ENCODE peak calls at places on chromosomes 2 and 18, in eight cellular contexts. S is frontal cortex; L is GM04504; M is ureter; Q is stimulated activated CD8-positive, alpha-beta memory T cell treated with anti-CD3 and anti-CD28 coated beads, Interleukin-15, amount 100 ng/mL, for 4 hours; R is WTC11; H is stimulated activated CD4-positive, alpha-beta T cell treated with anti-CD3 and anti-CD28 coated beads, Interleukin-1b, Interleukin-23, amount 100 ng/mL, for 48 hours; E is dermis microvascular lymphatic vessel endothelial cell. K is an unnamed sample.

GRCh38 chr2:98478861-98479770 is 34.5 kb downstream of the INPP4A start:
- DNase-seq in S (no peak), L (no peak), M (no peak), Q (no peak), R (no peak), H (no peak), E (no peak), K (no peak)

GRCh38 chr2:194725169-194725568 is 931.9 kb upstream of the SLC39A10 start:
- DNase-seq in S (no peak), L (no peak), M (no peak), Q (no peak), R (no peak), H (no peak), E (no peak), K (no peak)

GRCh38 chr2:42964444-42965081 is 172.2 kb upstream of the HAAO start:
- DNase-seq in S (peak; percentile 28), L (peak; percentile 87), M (peak; percentile 72), Q (no peak), R (no peak), H (no peak), E (no peak), K (no peak)

GRCh38 chr2:207066784-207067460 is 98.8 kb downstream of the KLF7 start:
- DNase-seq in S (no peak), L (no peak), M (no peak), Q (no peak), R (no peak), H (no peak), E (no peak), K (no peak)

GRCh38 chr2:153386481-153386891 is 92.1 kb downstream of the RPRM start:
- DNase-seq in S (no peak), L (no peak), M (no peak), Q (no peak), R (no peak), H (no peak), E (no peak), K (no peak)

GRCh38 chr2:17540813-17541513 is 467 bp downstream of the VSNL1 start:
- DNase-seq in S (no peak), L (no peak), M (no peak), Q (no peak), R (no peak), H (no peak), E (no peak), K (no peak)

GRCh38 chr2:226514895-226515294 is 284.7 kb downstream of the IRS1 start:
- DNase-seq in S (no peak), L (no peak), M (no peak), Q (no peak), R (no peak), H (no peak), E (no peak), K (no peak)

GRCh38 chr2:39156107-39156506 is 35.3 kb upstream of the SOS1 start:
- DNase-seq in S (no peak), L (peak; percentile 24), M (no peak), Q (no peak), R (no peak), H (no peak), E (no peak), K (no peak)

GRCh38 chr2:1701556-1702185 is 42.6 kb downstream of the PXDN start:
- DNase-seq in S (no peak), L (no peak), M (peak; percentile 34), Q (no peak), R (no peak), H (no peak), E (no peak), K (no peak)

GRCh38 chr18:27861539-27861938 is 315.4 kb downstream of the CDH2 start:
- DNase-seq in S (no peak), L (no peak), M (no peak), Q (no peak), R (no peak), H (no peak), E (no peak), K (no peak)

GRCh38 chr2:42254186-42254911 is 85.2 kb downstream of the EML4 start:
- DNase-seq in S (no peak), L (no peak), M (no peak), Q (no peak), R (no peak), H (no peak), E (no peak), K (no peak)

GRCh38 chr2:30235859-30236535 is 4.7 kb downstream of the LBH start:
- DNase-seq in S (no peak), L (no peak), M (no peak), Q (no peak), R (no peak), H (peak; percentile 53), E (no peak), K (no peak)

GRCh38 chr18:75100832-75101630 is 107.9 kb downstream of the PTGR3 start:
- DNase-seq in S (no peak), L (no peak), M (no peak), Q (no peak), R (no peak), H (no peak), E (no peak), K (no peak)

GRCh38 chr2:219687266-219687665 is 59.8 kb downstream of the SLC4A3 start:
- DNase-seq in S (no peak), L (no peak), M (no peak), Q (no peak), R (no peak), H (no peak), E (no peak), K (peak; percentile 25)

GRCh38 chr2:55047677-55048299 is 2.5 kb downstream of the RTN4 start:
- DNase-seq in S (peak; percentile 28), L (no peak), M (no peak), Q (no peak), R (no peak), H (no peak), E (peak; percentile 61), K (peak; percentile 61)

GRCh38 chr2:112602917-112603316 is 18.5 kb downstream of the CHCHD5 start:
- DNase-seq in S (no peak), L (no peak), M (no peak), Q (no peak), R (no peak), H (no peak), E (no peak), K (no peak)

GRCh38 chr18:42477261-42477660 is 522.2 kb downstream of the PIK3C3 start:
- DNase-seq in S (no peak), L (no peak), M (no peak), Q (no peak), R (no peak), H (no peak), E (no peak), K (no peak)

GRCh38 chr2:42754021-42754775 is 9.7 kb downstream of the OXER1 start:
- DNase-seq in S (no peak), L (no peak), M (no peak), Q (no peak), R (no peak), H (no peak), E (no peak), K (no peak)

GRCh38 chr18:25233582-25234362 is 118.2 kb downstream of the ZNF521 start:
- DNase-seq in S (no peak), L (peak; percentile 40), M (no peak), Q (no peak), R (no peak), H (no peak), E (peak; percentile 93), K (no peak)

GRCh38 chr2:209209943-209210342 is 213.9 kb upstream of the MAP2 start:
- DNase-seq in S (no peak), L (no peak), M (no peak), Q (no peak), R (no peak), H (no peak), E (no peak), K (no peak)

GRCh38 chr2:218032336-218033171 is 29.8 kb upstream of the TNS1 start:
- DNase-seq in S (no peak), L (no peak), M (no peak), Q (no peak), R (no peak), H (no peak), E (no peak), K (no peak)

GRCh38 chr2:38856165-38856564 is 19.6 kb downstream of the DHX57 start:
- DNase-seq in S (no peak), L (no peak), M (no peak), Q (no peak), R (no peak), H (no peak), E (no peak), K (peak; percentile 60)

GRCh38 chr2:121721926-121722325 is 14.7 kb downstream of the NIFK start:
- DNase-seq in S (no peak), L (peak; percentile 88), M (no peak), Q (no peak), R (no peak), H (peak; percentile 47), E (peak; percentile 81), K (no peak)

GRCh38 chr18:63730788-63731187 is 28.0 kb downstream of the SERPINB11 start:
- DNase-seq in S (no peak), L (no peak), M (no peak), Q (no peak), R (no peak), H (no peak), E (no peak), K (peak; percentile 1)